ENCODE peak calls at places on chromosomes 11 and 22, in seven cellular contexts. H, U, E, L, Z, M and Q are unnamed samples.

GRCh38 chr11:12536566-12536965 is 137.7 kb upstream of the TEAD1 start:
- DNase-seq in H (no peak), U (no peak), E (no peak), L (no peak), Z (no peak), M (peak), Q (no peak)

GRCh38 chr11:20020198-20020597 is 140.1 kb downstream of the DBX1 start:
- DNase-seq in H (no peak), U (no peak), E (no peak), L (no peak), Z (no peak), M (no peak), Q (no peak)

GRCh38 chr11:16410479-16410878 is 54.1 kb upstream of the SOX6 start:
- DNase-seq in H (no peak), U (no peak), E (no peak), L (no peak), Z (no peak), M (no peak), Q (no peak)

GRCh38 chr11:45885274-45885920 is at the start of gene MAPK8IP1:
- DNase-seq in H (peak), U (peak), E (peak), L (no peak), Z (peak), M (no peak), Q (peak)

GRCh38 chr11:123454060-123454651 is 24.1 kb downstream of the GRAMD1B start:
- DNase-seq in H (no peak), U (no peak), E (peak), L (no peak), Z (peak), M (no peak), Q (no peak)

GRCh38 chr11:92841719-92842118 is 127.7 kb upstream of the MTNR1B start:
- DNase-seq in H (no peak), U (no peak), E (no peak), L (no peak), Z (no peak), M (no peak), Q (no peak)

GRCh38 chr22:48265000-48265625 is 1502.7 kb downstream of the TBC1D22A start:
- DNase-seq in H (no peak), U (no peak), E (no peak), L (no peak), Z (no peak), M (no peak), Q (no peak)

GRCh38 chr22:17120281-17120680 is 879 bp downstream of the TMEM121B start:
- DNase-seq in H (no peak), U (peak), E (peak), L (no peak), Z (peak), M (no peak), Q (peak)

GRCh38 chr11:11989774-11990744 is 18.4 kb downstream of the DKK3 start:
- DNase-seq in H (no peak), U (no peak), E (no peak), L (no peak), Z (peak), M (no peak), Q (no peak)

GRCh38 chr22:50061824-50062355 is 3.8 kb upstream of the TTLL8 start:
- DNase-seq in H (no peak), U (no peak), E (no peak), L (no peak), Z (no peak), M (no peak), Q (no peak)

GRCh38 chr11:93952082-93952780 is 68.9 kb upstream of the HEPHL1 start:
- DNase-seq in H (no peak), U (no peak), E (no peak), L (no peak), Z (no peak), M (no peak), Q (no peak)

GRCh38 chr11:35143509-35144102 is 4.6 kb downstream of the CD44 start:
- DNase-seq in H (no peak), U (no peak), E (no peak), L (no peak), Z (no peak), M (no peak), Q (no peak)

GRCh38 chr22:47337161-47337621 is 574.7 kb downstream of the TBC1D22A start:
- DNase-seq in H (no peak), U (no peak), E (peak), L (peak), Z (peak), M (no peak), Q (no peak)

GRCh38 chr11:34464591-34465036 is 25.9 kb downstream of the CAT start:
- DNase-seq in H (no peak), U (no peak), E (no peak), L (no peak), Z (no peak), M (no peak), Q (no peak)

GRCh38 chr11:63179446-63180068 is 35.5 kb upstream of the SLC22A24 start:
- DNase-seq in H (no peak), U (no peak), E (no peak), L (no peak), Z (no peak), M (no peak), Q (no peak)

GRCh38 chr11:46490576-46491100 is 99.1 kb upstream of the CHRM4 start:
- DNase-seq in H (no peak), U (no peak), E (no peak), L (no peak), Z (no peak), M (no peak), Q (no peak)

GRCh38 chr11:8250446-8250845 is 13.2 kb downstream of the LMO1 start:
- DNase-seq in H (peak), U (peak), E (no peak), L (no peak), Z (no peak), M (no peak), Q (peak)

GRCh38 chr11:102760355-102761035 is 19.9 kb downstream of the MMP10 start:
- DNase-seq in H (no peak), U (no peak), E (peak), L (peak), Z (peak), M (no peak), Q (no peak)

GRCh38 chr11:122267602-122268001 is 151.6 kb upstream of the BLID start:
- DNase-seq in H (no peak), U (no peak), E (no peak), L (peak), Z (peak), M (no peak), Q (no peak)

GRCh38 chr11:48073031-48073861 is 92.9 kb downstream of the PTPRJ start:
- DNase-seq in H (no peak), U (no peak), E (no peak), L (no peak), Z (no peak), M (no peak), Q (no peak)

GRCh38 chr11:48090174-48090573 is 109.8 kb downstream of the PTPRJ start:
- DNase-seq in H (no peak), U (no peak), E (no peak), L (no peak), Z (no peak), M (peak), Q (no peak)

GRCh38 chr11:86741489-86742435 is 58.6 kb upstream of the PRSS23 start:
- DNase-seq in H (no peak), U (no peak), E (peak), L (no peak), Z (peak), M (no peak), Q (no peak)

GRCh38 chr11:86745571-86745970 is 54.8 kb upstream of the PRSS23 start:
- DNase-seq in H (no peak), U (no peak), E (no peak), L (no peak), Z (no peak), M (no peak), Q (no peak)

GRCh38 chr11:86740628-86741488 is 59.5 kb upstream of the PRSS23 start:
- DNase-seq in H (no peak), U (peak), E (peak), L (peak), Z (peak), M (peak), Q (no peak)

GRCh38 chr11:86742436-86742805 is 57.9 kb upstream of the PRSS23 start:
- DNase-seq in H (no peak), U (no peak), E (no peak), L (no peak), Z (no peak), M (no peak), Q (no peak)

DNA sequence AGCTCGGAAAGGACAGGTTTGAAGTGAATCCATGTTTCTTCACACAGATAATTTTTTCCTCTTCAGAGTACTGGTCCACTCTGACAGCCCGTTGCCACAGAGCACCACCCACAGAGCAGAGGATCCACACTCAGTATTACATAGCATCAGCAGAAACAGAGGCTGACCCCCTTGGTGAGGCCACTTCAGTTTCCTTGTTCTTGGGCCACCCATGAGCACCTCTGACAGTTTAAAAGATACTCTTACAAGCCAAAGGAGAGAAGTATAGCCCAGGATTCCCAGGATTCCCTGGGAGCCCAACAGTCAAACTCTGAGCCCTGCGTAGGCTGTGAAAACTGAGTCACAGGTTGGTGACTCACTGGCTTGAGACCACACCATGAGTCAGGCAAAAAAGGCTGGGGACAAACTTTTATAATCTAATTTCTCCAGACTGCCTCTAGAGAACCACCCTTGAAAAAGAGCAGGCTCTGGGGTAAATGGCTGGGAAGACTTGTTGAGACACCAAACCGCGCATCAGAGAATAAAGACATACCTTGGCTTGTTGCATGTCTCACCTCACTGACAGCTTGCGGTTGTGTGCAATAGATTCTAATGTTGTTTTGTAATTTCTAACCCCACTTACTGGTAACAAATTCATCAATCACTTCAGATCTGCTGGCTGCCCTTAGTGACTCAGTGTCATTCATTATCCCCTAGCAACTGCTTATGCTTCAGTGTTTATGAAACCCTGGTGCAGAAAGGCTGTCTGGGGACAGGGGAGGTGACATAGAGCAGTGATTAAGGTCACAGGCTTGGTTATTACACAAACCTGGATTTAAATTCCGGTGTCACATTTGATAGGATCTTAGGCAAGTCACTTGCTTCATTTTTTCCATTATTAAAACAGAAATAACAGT is 56.9 kb upstream of the PRSS23 start:
- DNase-seq in H (no peak), U (no peak), E (peak), L (peak), Z (peak), M (peak), Q (no peak)
- TF ChIP-seq CTCF in H (no peak), U (no peak), E (no peak), L (no peak), Z (no peak), M (no peak), Q (no peak)

DNA sequence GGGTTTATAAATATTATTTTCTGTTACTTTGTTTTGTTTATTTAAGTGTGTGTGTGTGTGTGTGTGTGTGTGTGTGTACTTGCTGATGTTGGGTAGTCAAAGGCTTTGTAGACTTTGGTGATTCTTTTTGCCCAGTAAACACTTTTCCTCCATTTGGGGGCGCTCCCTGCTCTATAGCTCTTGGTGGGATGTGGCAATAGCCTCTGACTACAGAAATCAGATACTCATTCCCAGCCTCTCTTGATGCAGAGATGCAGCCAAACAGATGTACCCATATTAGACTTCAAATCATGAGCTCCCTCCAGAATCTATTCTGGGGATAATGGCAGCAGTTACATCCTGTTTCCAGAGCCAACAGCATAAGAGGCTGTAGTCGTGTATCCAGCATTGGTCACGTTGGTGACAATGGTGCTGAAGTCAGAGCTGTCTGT is 33.4 kb upstream of the APOL5 start:
- DNase-seq in H (no peak), U (peak), E (no peak), L (peak), Z (peak), M (no peak), Q (no peak)
- TF ChIP-seq CTCF in H (no peak), U (no peak), E (no peak), L (peak), Z (peak), M (no peak), Q (no peak)

GRCh38 chr11:68581439-68581838 is 102.9 kb upstream of the GAL start:
- DNase-seq in H (no peak), U (no peak), E (no peak), L (no peak), Z (no peak), M (no peak), Q (no peak)

GRCh38 chr11:68582416-68583046 is 101.8 kb upstream of the GAL start:
- DNase-seq in H (no peak), U (no peak), E (peak), L (no peak), Z (no peak), M (no peak), Q (no peak)

GRCh38 chr11:68584097-68584496 is 100.2 kb upstream of the GAL start:
- DNase-seq in H (peak), U (peak), E (no peak), L (no peak), Z (peak), M (no peak), Q (peak)

GRCh38 chr11:68581901-68582300 is 102.4 kb upstream of the GAL start:
- DNase-seq in H (no peak), U (no peak), E (no peak), L (no peak), Z (no peak), M (no peak), Q (no peak)

DNA sequence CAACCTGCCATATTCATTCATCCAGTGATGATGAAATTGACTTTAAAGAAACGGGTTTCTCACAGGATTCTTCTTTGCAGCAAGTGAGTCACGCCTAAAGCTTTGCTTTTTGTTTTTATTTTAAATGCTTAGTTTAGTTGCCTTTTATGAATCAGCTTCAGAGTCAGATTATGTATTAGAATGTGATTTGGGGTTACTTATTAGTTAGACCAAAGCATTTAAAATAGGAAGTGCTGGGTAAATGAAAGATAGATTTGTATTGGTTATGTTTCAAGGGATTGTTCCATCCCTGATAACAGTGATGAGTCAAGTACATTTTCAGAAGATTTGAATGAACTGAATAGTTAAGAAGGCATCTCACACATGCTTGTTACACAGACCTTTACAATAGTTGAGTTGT is 101.3 kb upstream of the GAL start:
- DNase-seq in H (no peak), U (no peak), E (peak), L (peak), Z (peak), M (no peak), Q (no peak)
- TF ChIP-seq CTCF in H (no peak), U (no peak), E (no peak), L (no peak), Z (no peak), M (no peak), Q (no peak)

DNA sequence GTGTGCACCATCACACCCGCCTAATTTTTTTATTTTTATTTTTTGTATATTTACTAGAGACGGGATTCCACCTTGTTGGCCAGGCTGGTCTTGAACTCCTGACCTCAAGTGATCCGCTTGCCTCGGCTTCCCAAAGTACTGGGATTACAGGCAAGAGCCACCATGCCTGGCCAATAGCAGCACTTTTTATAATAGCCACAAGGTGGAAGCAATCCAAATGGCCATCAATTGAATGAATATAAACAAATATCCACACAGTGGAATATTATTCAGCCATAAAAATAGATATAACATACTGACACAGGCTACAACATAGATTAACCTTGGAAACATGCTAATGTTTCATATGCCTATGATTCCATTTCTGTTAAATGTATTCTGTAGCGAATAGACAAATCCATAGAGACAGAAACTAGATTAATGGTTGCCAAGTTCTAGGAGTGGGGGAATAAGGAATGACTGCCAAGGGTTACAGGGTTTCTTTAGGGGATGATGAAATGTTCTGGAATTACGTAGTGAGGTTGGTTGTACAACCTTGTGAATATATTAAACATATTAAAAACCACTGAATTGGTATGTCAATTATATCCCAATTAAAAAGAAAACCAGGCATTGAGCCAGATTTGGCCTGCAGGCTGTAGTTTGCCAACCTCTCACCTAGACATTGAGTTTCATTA is 4.8 kb downstream of the VPS51 start:
- DNase-seq in H (no peak), U (no peak), E (no peak), L (no peak), Z (peak), M (no peak), Q (no peak)
- TF ChIP-seq CTCF in H (no peak), U (no peak), E (no peak), L (no peak), Z (peak), M (no peak), Q (peak)

DNA sequence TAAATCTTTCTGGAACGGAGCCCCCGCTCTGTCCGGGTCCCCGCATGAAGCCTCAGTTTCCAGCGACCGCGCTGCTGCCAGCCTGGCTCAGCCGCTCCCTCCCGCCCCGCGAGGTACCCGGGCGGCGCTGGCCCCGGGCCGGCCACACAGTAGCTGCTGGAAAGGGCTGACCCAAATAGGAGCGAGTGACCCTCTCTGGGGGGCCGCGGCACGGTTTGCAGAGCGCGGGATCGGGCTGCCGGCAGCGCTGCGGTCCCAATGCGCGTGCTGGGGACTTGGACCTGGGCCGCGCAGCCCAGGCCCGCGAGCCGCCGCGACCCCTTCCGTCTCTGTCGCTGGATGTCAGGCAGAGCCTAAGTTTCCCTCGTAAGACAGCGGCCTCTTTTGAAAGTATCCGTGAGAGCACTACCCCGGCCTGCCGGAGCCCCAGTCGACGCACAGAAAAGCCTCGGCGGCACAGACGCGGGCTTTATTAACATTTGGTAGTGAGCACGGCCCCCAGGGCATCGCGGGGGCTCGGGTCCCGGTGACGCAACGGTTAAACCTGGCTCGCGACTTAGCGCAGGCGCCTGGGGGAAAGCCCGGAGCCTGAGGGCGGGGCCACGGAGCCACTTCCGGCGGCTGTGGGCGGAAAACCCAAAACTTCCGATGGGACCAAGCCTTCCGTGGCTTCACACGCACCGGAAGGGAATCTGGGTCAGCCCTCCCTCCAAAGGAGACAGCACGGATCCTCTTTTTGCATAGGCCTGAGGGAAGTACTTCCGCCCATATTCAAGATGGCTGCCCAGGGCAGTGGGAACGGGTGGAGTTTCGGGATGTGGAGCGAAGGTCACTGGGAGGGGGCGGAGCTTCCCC is 14.9 kb downstream of the BAD start:
- DNase-seq in H (peak), U (peak), E (peak), L (peak), Z (peak), M (peak), Q (peak)
- TF ChIP-seq CTCF in H (no peak), U (no peak), E (no peak), L (no peak), Z (peak), M (no peak), Q (no peak)

GRCh38 chr11:72671144-72672099 is 2.8 kb downstream of the PDE2A start:
- DNase-seq in H (no peak), U (no peak), E (no peak), L (no peak), Z (no peak), M (no peak), Q (peak)
- TF ChIP-seq CTCF in H (no peak), U (no peak), E (no peak), L (no peak), Z (no peak), M (no peak), Q (no peak)

DNA sequence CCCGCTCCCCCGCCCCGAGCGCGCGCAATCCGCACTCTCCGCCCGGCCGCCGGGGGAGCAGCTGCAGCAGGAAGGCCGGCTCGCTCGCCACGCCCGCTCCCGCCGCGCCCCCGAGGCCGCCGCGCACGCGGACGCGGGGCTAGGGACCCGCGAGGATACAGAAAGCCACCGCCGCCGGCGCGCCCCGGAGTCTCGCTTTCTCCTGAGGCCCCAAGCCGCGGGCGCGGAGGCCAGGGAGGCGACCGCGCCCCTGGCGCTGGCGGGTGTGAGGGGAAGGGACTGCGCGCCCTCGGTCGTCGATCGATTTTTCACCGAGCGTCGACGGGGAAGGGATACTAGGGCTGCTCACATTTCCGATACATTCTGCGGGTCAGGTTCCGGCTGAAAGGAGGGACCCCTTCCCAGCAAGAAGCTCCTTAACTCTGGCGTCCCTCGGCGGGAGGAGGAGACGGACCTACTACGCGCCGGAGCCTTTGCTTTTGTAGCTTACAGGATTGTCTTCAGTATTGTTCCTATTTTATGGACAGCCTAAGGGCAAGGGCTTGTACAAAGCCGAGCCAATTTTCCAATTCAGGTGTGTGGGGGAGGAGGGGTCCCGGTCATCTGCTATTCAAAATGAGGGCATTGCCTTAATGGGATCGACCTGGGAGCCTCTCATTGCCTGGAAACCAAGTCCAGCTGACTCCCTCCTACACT is 416 bp upstream of the GAB2 start:
- DNase-seq in H (peak), U (peak), E (peak), L (no peak), Z (peak), M (peak), Q (peak)
- TF ChIP-seq CTCF in H (no peak), U (no peak), E (peak), L (no peak), Z (no peak), M (no peak), Q (no peak)